ENCODE peak calls at places on chromosomes 2 and 18, in ten cellular contexts. P is CD8-positive, alpha-beta memory T cell; S is frontal cortex; C is posterior vena cava; Q is GM03348; M is naive thymus-derived CD8-positive, alpha-beta T cell; I is iris pigment epithelial cell; J is HTR-8/SVneo; U is stimulated activated CD8-positive, alpha-beta memory T cell treated with anti-CD3 and anti-CD28 coated beads, Interleukin-7, amount 100 ng/mL, for 1 hour; E is AML-193. F is an unnamed sample.

GRCh38 chr2:46306320-46306719 is 9.1 kb downstream of the EPAS1 start:
- DNase-seq in S (no peak), I (peak), Q (no peak), C (no peak), M (no peak), U (no peak), E (no peak), J (no peak), P (no peak), F (no peak)

GRCh38 chr2:71226391-71226964 is 425 bp downstream of the PAIP2B start:
- DNase-seq in U (peak), P (no peak), Q (peak), I (no peak), S (no peak), J (peak), M (no peak), E (peak), C (peak), F (no peak)

GRCh38 chr2:240603846-240604245 is 17.3 kb downstream of the CAPN10 start:
- DNase-seq in J (no peak), U (no peak), P (no peak), I (no peak), M (no peak), E (no peak), Q (no peak), S (no peak), C (peak), F (no peak)

GRCh38 chr2:67702284-67702683 is 305.2 kb downstream of the ETAA1 start:
- DNase-seq in S (no peak), C (no peak), U (no peak), M (no peak), E (no peak), P (no peak), I (no peak), Q (no peak), J (no peak), F (no peak)

GRCh38 chr2:61450144-61450543 is 20.7 kb downstream of the USP34 start:
- DNase-seq in M (no peak), C (no peak), E (no peak), Q (no peak), U (no peak), I (peak), P (no peak), S (no peak), J (no peak), F (no peak)

GRCh38 chr2:150409196-150409595 is 78.3 kb downstream of the RND3 start:
- DNase-seq in I (no peak), S (no peak), U (no peak), M (no peak), Q (no peak), J (no peak), P (no peak), E (no peak), C (no peak), F (peak)

GRCh38 chr18:27954226-27954625 is 222.7 kb downstream of the CDH2 start:
- DNase-seq in E (no peak), M (no peak), I (peak), J (no peak), S (no peak), C (no peak), P (no peak), U (no peak), Q (peak), F (peak)

GRCh38 chr2:200054681-200055468 is 99.5 kb downstream of the MAIP1 start:
- DNase-seq in C (no peak), P (no peak), U (no peak), Q (no peak), J (no peak), E (no peak), S (no peak), I (no peak), M (no peak), F (no peak)

GRCh38 chr2:102063948-102064678 is 72.4 kb downstream of the IL1R2 start:
- DNase-seq in Q (peak), J (peak), M (no peak), E (peak), P (no peak), S (no peak), I (peak), C (peak), U (no peak), F (peak)

GRCh38 chr2:9649261-9649660 is 18.5 kb upstream of the YWHAQ start:
- DNase-seq in C (no peak), Q (no peak), U (no peak), P (no peak), E (no peak), S (no peak), J (no peak), M (no peak), I (no peak), F (no peak)

GRCh38 chr2:90221300-90221651 is 1529.8 kb downstream of the RPIA start:
- DNase-seq in I (no peak), M (no peak), C (no peak), P (no peak), U (no peak), Q (no peak), S (no peak), J (no peak), E (no peak), F (no peak)

GRCh38 chr2:23836971-23837565 is 89.9 kb downstream of the ATAD2B start:
- DNase-seq in Q (no peak), C (no peak), U (no peak), I (no peak), E (no peak), S (no peak), P (no peak), J (no peak), M (no peak), F (no peak)

GRCh38 chr18:58538604-58539386 is 90.1 kb downstream of the ALPK2 start:
- DNase-seq in Q (no peak), J (no peak), S (no peak), U (no peak), M (no peak), I (no peak), C (no peak), E (no peak), P (no peak), F (no peak)

GRCh38 chr2:137910641-137911040 is 53.6 kb upstream of the HNMT start:
- DNase-seq in S (no peak), P (no peak), J (no peak), C (no peak), M (no peak), Q (peak), U (no peak), I (peak), E (no peak), F (peak)

GRCh38 chr2:40256649-40257048 is 195.2 kb downstream of the SLC8A1 start:
- DNase-seq in E (no peak), P (no peak), C (no peak), S (no peak), M (no peak), U (no peak), I (no peak), Q (no peak), J (peak), F (no peak)

GRCh38 chr2:152847067-152847466 is 128.6 kb downstream of the ARL6IP6 start:
- DNase-seq in E (no peak), U (no peak), M (no peak), C (no peak), J (no peak), S (no peak), Q (peak), I (peak), P (no peak), F (peak)

GRCh38 chr2:9740382-9741040 is 102.8 kb upstream of the TAF1B start:
- DNase-seq in M (no peak), Q (peak), C (no peak), U (no peak), E (no peak), I (peak), S (no peak), J (no peak), P (no peak), F (no peak)

GRCh38 chr2:43129676-43130547 is 96.5 kb downstream of the ZFP36L2 start:
- DNase-seq in U (no peak), Q (no peak), J (no peak), P (peak), S (no peak), E (peak), M (peak), I (peak), C (no peak), F (no peak)

GRCh38 chr2:211331736-211332135 is 775.3 kb downstream of the CPS1 start:
- DNase-seq in J (no peak), E (no peak), I (no peak), S (no peak), C (no peak), U (no peak), Q (no peak), M (no peak), P (no peak), F (no peak)

GRCh38 chr2:11571170-11571569 is 37.3 kb downstream of the GREB1 start:
- DNase-seq in M (no peak), U (no peak), Q (no peak), P (no peak), C (peak), J (no peak), S (no peak), I (no peak), E (no peak), F (no peak)

GRCh38 chr2:176826356-176826755 is 386.2 kb upstream of the HNRNPA3 start:
- DNase-seq in U (no peak), C (no peak), S (no peak), I (no peak), J (no peak), Q (no peak), E (no peak), P (peak), M (peak), F (no peak)

GRCh38 chr2:202032841-202033316 is 776 bp upstream of the FZD7 start:
- DNase-seq in Q (peak), P (no peak), M (peak), U (no peak), J (peak), E (peak), S (peak), I (peak), C (no peak), F (peak)

GRCh38 chr18:56569391-56569790 is 69.0 kb downstream of the TXNL1 start:
- DNase-seq in Q (no peak), J (no peak), E (peak), S (no peak), M (no peak), U (no peak), C (no peak), I (no peak), P (no peak), F (no peak)

GRCh38 chr2:12017499-12018185 is 271.2 kb downstream of the LPIN1 start:
- DNase-seq in Q (no peak), I (no peak), C (no peak), J (no peak), M (no peak), P (no peak), U (no peak), S (no peak), E (no peak), F (no peak)

GRCh38 chr2:30237346-30238142 is 6.2 kb downstream of the LBH start:
- DNase-seq in P (no peak), I (peak), C (no peak), U (no peak), J (no peak), Q (no peak), E (no peak), S (no peak), M (no peak), F (no peak)

GRCh38 chr2:83006991-83007390 is 1452.1 kb downstream of the SUCLG1 start:
- DNase-seq in Q (peak), J (peak), U (no peak), P (no peak), S (no peak), C (no peak), I (peak), E (no peak), M (no peak), F (peak)

GRCh38 chr2:72132981-72133720 is 14.5 kb downstream of the CYP26B1 start:
- DNase-seq in M (no peak), Q (no peak), P (no peak), E (no peak), U (no peak), J (no peak), S (no peak), I (no peak), C (no peak), F (no peak)

GRCh38 chr18:22683196-22683676 is 249.9 kb upstream of the RBBP8 start:
- DNase-seq in M (no peak), S (no peak), E (no peak), P (no peak), I (peak), J (peak), Q (peak), U (no peak), C (no peak), F (peak)

GRCh38 chr18:28115149-28115550 is 61.8 kb downstream of the CDH2 start:
- DNase-seq in E (no peak), Q (peak), C (no peak), M (no peak), U (no peak), P (no peak), I (peak), J (peak), S (no peak), F (peak)

GRCh38 chr2:109285244-109285651 is 156.2 kb downstream of the SH3RF3 start:
- DNase-seq in Q (no peak), M (no peak), I (peak), U (no peak), P (no peak), E (no peak), S (no peak), J (no peak), C (no peak), F (peak)

GRCh38 chr2:134771313-134771801 is 52.6 kb upstream of the TMEM163 start:
- DNase-seq in S (no peak), E (no peak), U (no peak), C (no peak), Q (no peak), P (no peak), M (no peak), J (no peak), I (no peak), F (no peak)

GRCh38 chr2:162069200-162069910 is 4.7 kb downstream of the DPP4 start:
- DNase-seq in I (no peak), Q (no peak), S (no peak), P (no peak), E (no peak), J (no peak), U (no peak), C (no peak), M (no peak), F (no peak)

GRCh38 chr2:29777164-29777563 is 144.2 kb downstream of the ALK start:
- DNase-seq in P (no peak), I (peak), Q (no peak), J (no peak), S (no peak), E (no peak), U (no peak), C (no peak), M (no peak), F (no peak)

F was measured in adipocyte.